ENCODE peak calls at places on chromosome 3, in five cellular contexts. O is Peyer's patch, Y is A549, T is heart left ventricle, F is adrenal gland. P is an unnamed sample. For H3K4me1, the result is how much of the 10 kb centered on the place peaks cover.

GRCh38 chr3:100796556-100796955 is 87.3 kb downstream of the TFG start:
- DNase-seq in T (no peak), Y (peak), O (no peak), F (no peak), P (no peak)

GRCh38 chr3:68878322-68878721 is 54.0 kb downstream of the TAFA4 start:
- DNase-seq in Y (peak), F (no peak), O (no peak), T (no peak), P (no peak)

GRCh38 chr3:187314176-187314575 is 22.6 kb upstream of the MASP1 start:
- DNase-seq in T (no peak), F (no peak), Y (no peak), O (no peak), P (peak)

GRCh38 chr3:122843604-122844003 is 48.7 kb downstream of the SLC49A4 start:
- DNase-seq in F (no peak), O (no peak), Y (no peak), T (no peak), P (no peak)

GRCh38 chr3:65398953-65399352 is 639.8 kb downstream of the MAGI1 start:
- DNase-seq in O (no peak), T (no peak), F (no peak), Y (no peak), P (no peak)

GRCh38 chr3:193240850-193241706 is at the start of gene PLAAT1:
- DNase-seq in Y (peak), O (no peak), F (peak), T (peak), P (peak)

GRCh38 chr3:6807967-6808588 is 52.8 kb upstream of the GRM7 start:
- DNase-seq in Y (no peak), F (no peak), T (no peak), O (no peak), P (no peak)

GRCh38 chr3:153553605-153553945 is 391.5 kb downstream of the RAP2B start:
- DNase-seq in F (no peak), Y (no peak), T (no peak), O (no peak), P (no peak)

GRCh38 chr3:149401926-149402310 is 24.5 kb upstream of the TM4SF1 start:
- DNase-seq in Y (peak), O (no peak), T (no peak), F (no peak), P (no peak)

GRCh38 chr3:189567322-189567721 is 63.9 kb upstream of the TP63 start:
- DNase-seq in T (no peak), Y (no peak), F (no peak), O (no peak), P (no peak)

GRCh38 chr3:40008796-40009195 is 199.4 kb downstream of the MYRIP start:
- DNase-seq in Y (no peak), F (no peak), T (no peak), O (no peak), P (no peak)

GRCh38 chr3:127680790-127681189 is 8.0 kb downstream of the ABTB1 start:
- DNase-seq in Y (no peak), F (peak), O (no peak), T (no peak), P (no peak)

GRCh38 chr3:14307953-14308352 is 94.5 kb upstream of the SLC6A6 start:
- DNase-seq in F (no peak), O (no peak), T (no peak), Y (no peak), P (no peak)

GRCh38 chr3:43348852-43349574 is 62.7 kb downstream of the SNRK start:
- DNase-seq in O (no peak), T (no peak), F (no peak), Y (no peak), P (no peak)

GRCh38 chr3:42300013-42300412 is 34.0 kb upstream of the CCK start:
- DNase-seq in F (peak), T (peak), O (no peak), Y (peak), P (no peak)

GRCh38 chr3:149781216-149781615 is 11.1 kb downstream of the ANKUB1 start:
- DNase-seq in F (no peak), Y (no peak), O (no peak), T (no peak), P (no peak)

GRCh38 chr3:27289769-27290413 is 79.3 kb downstream of the NEK10 start:
- DNase-seq in F (no peak), O (no peak), Y (no peak), T (no peak), P (no peak)

GRCh38 chr3:169939320-169939719 is 27.3 kb upstream of the SEC62 start:
- DNase-seq in T (no peak), F (no peak), O (no peak), Y (no peak), P (no peak)

GRCh38 chr3:190892328-190893011 is 30.0 kb upstream of the GMNC start:
- DNase-seq in Y (no peak), T (no peak), O (no peak), F (no peak), P (no peak)

GRCh38 chr3:39718674-39719595 is 90.5 kb upstream of the MYRIP start:
- DNase-seq in Y (no peak), T (no peak), O (no peak), F (no peak), P (no peak)

GRCh38 chr3:12139111-12139511 is 19.6 kb downstream of the TIMP4 start:
- DNase-seq in T (peak), Y (peak), O (no peak), F (peak), P (no peak)

GRCh38 chr3:161371441-161372320 is at the start of gene SPTSSB:
- DNase-seq in F (peak), Y (peak), O (no peak), T (peak), P (peak)

GRCh38 chr3:59502806-59503205 is 453.0 kb upstream of the CFAP20DC start:
- DNase-seq in O (no peak), T (no peak), Y (no peak), F (no peak), P (no peak)

GRCh38 chr3:42061711-42062408 is 29.3 kb upstream of the TRAK1 start:
- DNase-seq in O (no peak), T (peak), F (peak), Y (peak), P (no peak)

GRCh38 chr3:33111581-33111980 is 2.2 kb upstream of the CRTAP start:
- DNase-seq in O (no peak), T (no peak), Y (no peak), F (no peak), P (no peak)

GRCh38 chr3:126421573-126422119 is 26.9 kb downstream of the CFAP100 start:
- DNase-seq in O (no peak), T (no peak), F (no peak), Y (no peak), P (no peak)

GRCh38 chr3:13231781-13232515 is 158.7 kb upstream of the IQSEC1 start:
- DNase-seq in Y (no peak), T (no peak), F (no peak), O (no peak), P (no peak)

GRCh38 chr3:44242716-44243115 is 1.0 kb downstream of the TOPAZ1 start:
- DNase-seq in Y (no peak), O (no peak), F (no peak), T (no peak), P (no peak)

GRCh38 chr3:38599886-38600285 is 49.6 kb downstream of the SCN5A start:
- DNase-seq in T (no peak), F (no peak), Y (no peak), O (no peak), P (no peak)

GRCh38 chr3:51974277-51974962 is 444 bp upstream of the ABHD14A start:
- DNase-seq in F (peak), Y (no peak), O (no peak), T (no peak), P (peak)

GRCh38 chr3:51975857-51976549 is 1.1 kb downstream of the ABHD14A start:
- DNase-seq in T (peak), Y (no peak), F (peak), O (peak), P (peak)

GRCh38 chr3:51977449-51978142 is 2.7 kb downstream of the ABHD14A start:
- DNase-seq in Y (no peak), T (no peak), F (no peak), O (no peak), P (no peak)

GRCh38 chr3:51978143-51978502 is 3.3 kb downstream of the ABHD14A start:
- DNase-seq in F (no peak), O (no peak), T (no peak), Y (no peak), P (no peak)

GRCh38 chr3:51974963-51975856 is at the start of gene ABHD14A:
- DNase-seq in Y (peak), T (peak), F (peak), O (peak), P (peak)
- TF ChIP-seq POLR2A in Y (peak), T (peak), F (peak), O (peak), P (peak)

GRCh38 chr3:9301798-9302197 is 52.4 kb upstream of the SRGAP3 start:
- DNase-seq in F (no peak), O (no peak), T (no peak), Y (no peak), P (no peak)
- H3K27ac ChIP-seq in F (no peak), O (no peak), T (no peak), Y (no peak), P (no peak)

DNA sequence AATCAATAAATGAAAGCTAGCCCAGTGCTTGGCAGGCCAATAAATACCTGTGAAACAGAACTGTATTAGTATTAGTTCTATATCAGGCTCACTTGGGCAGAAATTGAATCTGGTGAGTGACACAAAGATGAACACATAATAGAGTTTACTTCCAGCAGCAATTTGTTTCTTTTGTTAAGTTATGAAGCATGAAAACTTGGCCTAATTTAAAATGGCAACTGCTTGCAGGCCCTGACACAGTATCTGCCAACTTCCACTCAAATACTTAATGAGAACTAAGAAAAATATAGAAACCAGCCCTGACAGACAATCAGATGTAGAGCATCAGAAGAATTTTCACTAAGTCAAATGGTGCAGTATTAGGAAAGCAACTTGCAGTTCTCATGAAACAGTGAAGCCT is 37.6 kb upstream of the LRIG1 start:
- DNase-seq in F (no peak), T (no peak), O (no peak), Y (no peak), P (no peak)
- H3K4me1 ChIP-seq in F (under half), T (under half), O (under half), Y (under half), P (under half)

DNA sequence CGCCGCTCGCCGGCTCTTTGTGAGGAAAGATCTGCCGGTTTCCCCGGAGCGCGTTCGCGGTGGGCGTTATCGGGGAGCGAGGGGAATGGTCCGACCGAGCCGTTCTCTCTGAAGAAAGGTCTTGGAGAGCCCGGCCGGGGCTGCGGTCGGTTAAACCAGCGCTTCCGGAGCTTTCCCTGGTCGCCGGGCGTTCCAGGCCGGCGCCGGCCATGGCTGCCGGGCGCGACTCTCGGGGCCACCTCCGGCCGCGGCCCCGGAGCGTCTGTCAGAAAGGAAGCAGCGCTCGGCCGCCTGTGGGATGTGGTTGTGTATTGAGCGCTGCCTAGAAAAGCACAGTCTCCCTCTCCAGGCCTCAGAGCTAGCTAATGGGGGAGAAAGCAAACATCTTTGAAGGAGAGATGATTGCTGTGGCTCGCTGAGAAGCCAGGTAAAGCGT is 731 bp downstream of the FYTTD1 start:
- DNase-seq in T (peak), Y (peak), O (peak), F (peak), P (peak)
- TF ChIP-seq POLR2A in T (no peak), Y (no peak), O (peak), F (peak), P (peak)

DNA sequence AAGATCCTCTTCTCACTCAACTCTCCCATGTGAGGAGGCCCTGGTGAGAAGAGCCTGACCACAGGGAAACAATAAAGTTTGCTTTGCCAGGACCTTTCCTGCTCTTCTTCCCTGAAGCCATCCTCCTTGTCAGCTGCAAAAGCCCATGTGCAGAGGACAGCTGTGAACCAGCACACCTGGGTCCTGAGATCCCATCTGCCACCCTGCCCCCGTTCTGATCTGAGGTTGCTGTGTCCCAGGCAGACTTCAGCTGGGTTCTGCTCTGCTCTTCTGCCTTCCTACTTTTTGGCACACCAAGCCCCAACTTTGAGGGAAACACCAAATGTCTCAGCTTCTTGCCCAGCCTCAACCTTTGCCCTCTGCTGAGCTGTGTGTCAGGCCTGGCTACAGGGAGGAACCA is 595.1 kb upstream of the ARPP21 start:
- DNase-seq in F (no peak), T (no peak), Y (no peak), O (no peak), P (no peak)
- H3K27ac ChIP-seq in F (no peak), T (no peak), Y (no peak), O (no peak), P (no peak)

GRCh38 chr3:101935081-101935480 is 85.8 kb downstream of the NFKBIZ start:
- DNase-seq in T (no peak), F (no peak), O (no peak), Y (no peak), P (no peak)
- H3K4me1 ChIP-seq in T (under half), F (under half), O (under half), Y (under half), P (under half)

GRCh38 chr3:195895900-195896360 is 12.4 kb downstream of the TNK2 start:
- DNase-seq in F (peak), O (peak), T (peak), Y (peak), P (peak)
- TF ChIP-seq POLR2A in F (no peak), O (no peak), T (no peak), Y (no peak), P (no peak)

DNA sequence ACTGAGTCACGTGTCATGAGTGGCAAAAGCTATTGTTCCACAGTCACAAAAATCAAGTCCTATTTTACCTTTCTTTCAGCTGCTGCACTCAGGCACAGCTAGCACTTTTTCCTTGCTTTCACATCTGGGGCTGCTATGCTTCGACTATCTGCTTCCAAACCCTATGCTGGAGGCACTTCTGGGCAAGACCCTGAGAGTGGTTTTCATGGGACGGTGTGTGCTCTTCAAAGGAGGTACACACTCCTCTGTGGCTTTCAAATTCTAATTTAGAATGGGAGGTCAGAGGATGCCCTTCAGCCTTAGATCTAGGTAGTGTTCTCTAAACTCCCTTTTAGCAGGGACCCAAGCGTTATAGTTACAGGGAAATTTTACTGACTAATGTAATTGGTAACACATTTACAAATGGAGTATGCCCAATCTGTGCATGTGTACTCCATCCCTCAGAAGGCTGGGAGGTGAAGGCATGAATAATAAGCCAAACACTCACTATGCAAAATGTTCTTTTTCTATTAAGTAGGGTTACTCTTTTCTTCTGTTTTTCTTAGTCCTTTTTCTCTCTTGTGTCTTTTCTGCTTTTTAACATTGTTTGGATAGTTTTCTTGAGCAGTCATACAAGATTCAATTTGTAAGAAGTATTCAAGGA is 188.3 kb downstream of the LSAMP start:
- DNase-seq in F (no peak), Y (no peak), T (no peak), O (no peak), P (no peak)
- H3K27ac ChIP-seq in F (no peak), Y (no peak), T (no peak), O (no peak), P (no peak)

GRCh38 chr3:137525471-137525870 is 238.6 kb upstream of the SOX14 start:
- DNase-seq in Y (no peak), O (no peak), F (no peak), T (no peak), P (no peak)

GRCh38 chr3:137524751-137525150 is 239.4 kb upstream of the SOX14 start:
- DNase-seq in Y (no peak), O (no peak), F (no peak), T (no peak), P (no peak)

GRCh38 chr3:137514853-137515252 is 249.3 kb upstream of the SOX14 start:
- DNase-seq in O (no peak), F (no peak), T (no peak), Y (no peak), P (no peak)

DNA sequence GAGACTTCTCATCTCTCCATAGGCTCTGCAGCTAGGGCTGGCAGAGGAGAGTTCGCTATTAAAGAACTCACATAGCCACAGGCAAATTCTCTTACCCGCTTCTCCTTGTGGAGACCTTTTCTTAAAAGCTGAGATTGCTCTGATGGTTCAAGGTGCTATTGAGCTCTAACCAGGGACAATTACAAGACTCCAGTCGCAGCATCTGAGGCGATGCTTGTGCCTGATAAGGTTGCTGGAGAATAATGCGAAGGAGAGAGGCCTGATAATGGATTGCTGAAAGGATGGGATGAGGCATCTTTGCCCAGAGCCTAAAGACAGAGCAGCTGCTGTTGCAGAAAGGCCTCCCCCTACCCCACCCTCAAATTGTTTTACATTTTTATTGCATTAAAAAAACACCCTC is 244.5 kb upstream of the SOX14 start:
- DNase-seq in Y (no peak), O (no peak), T (no peak), F (no peak), P (no peak)
- H3K4me1 ChIP-seq in Y (under half), O (under half), T (under half), F (under half), P (under half)

P was measured in upper lobe of left lung.